ENCODE peak calls at places on chromosomes 6 and 20, in nine cellular contexts. T is uterus, E is Peyer's patch, L is lower leg skin, P is tibial nerve, O is spleen, M is A549, G is GM12878, K is prostate gland. D is an unnamed sample.

GRCh38 chr6:163123098-163123497 is 291.4 kb upstream of the QKI start:
- DNase-seq in T (no peak), E (no peak), L (no peak), P (no peak), O (no peak), M (no peak), G (no peak), K (no peak), D (no peak)

GRCh38 chr6:108175176-108175591 is 9.4 kb downstream of the NR2E1 start:
- DNase-seq in T (no peak), E (no peak), L (no peak), P (no peak), O (no peak), M (no peak), G (no peak), K (no peak), D (no peak)

GRCh38 chr6:166470029-166470862 is 87.5 kb upstream of the MPC1 start:
- DNase-seq in T (no peak), E (no peak), L (no peak), P (no peak), O (peak; percentile 57), M (no peak), G (no peak), K (peak; percentile 35), D (no peak)

GRCh38 chr6:127539292-127539691 is 20.2 kb upstream of the MTCL3 start:
- DNase-seq in T (no peak), E (no peak), L (no peak), P (no peak), O (no peak), M (no peak), G (no peak), K (no peak), D (no peak)

GRCh38 chr6:75643173-75643572 is 41.5 kb downstream of the SENP6 start:
- DNase-seq in T (no peak), E (no peak), L (no peak), P (no peak), O (no peak), M (no peak), G (no peak), K (no peak), D (no peak)

GRCh38 chr6:82006027-82006738 is 241.4 kb downstream of the IBTK start:
- DNase-seq in T (no peak), E (no peak), L (no peak), P (no peak), O (no peak), M (no peak), G (no peak), K (no peak), D (no peak)

GRCh38 chr20:41286240-41286851 is 31.2 kb downstream of the ZHX3 start:
- DNase-seq in T (no peak), E (no peak), L (no peak), P (no peak), O (no peak), M (no peak), G (no peak), K (no peak), D (no peak)

GRCh38 chr6:137102050-137102848 is 57.5 kb upstream of the IL20RA start:
- DNase-seq in T (no peak), E (peak; percentile 32), L (no peak), P (no peak), O (no peak), M (no peak), G (peak; percentile 92), K (no peak), D (no peak)

GRCh38 chr6:56833127-56833791 is 121.6 kb upstream of the BEND6 start:
- DNase-seq in T (no peak), E (no peak), L (no peak), P (no peak), O (no peak), M (no peak), G (no peak), K (no peak), D (no peak)

GRCh38 chr6:163958646-163959045 is 544.1 kb downstream of the QKI start:
- DNase-seq in T (no peak), E (no peak), L (no peak), P (no peak), O (no peak), M (no peak), G (no peak), K (no peak), D (no peak)

GRCh38 chr6:33172307-33173227 is 19.7 kb downstream of the COL11A2 start:
- DNase-seq in T (no peak), E (no peak), L (no peak), P (no peak), O (peak; percentile 47), M (peak; percentile 69), G (no peak), K (peak; percentile 11), D (no peak)

GRCh38 chr20:36274248-36274841 is 31.8 kb upstream of the DLGAP4 start:
- DNase-seq in T (no peak), E (no peak), L (peak; percentile 76), P (no peak), O (no peak), M (no peak), G (no peak), K (no peak), D (no peak)

GRCh38 chr6:8982659-8983058 is 547.3 kb upstream of the SLC35B3 start:
- DNase-seq in T (no peak), E (no peak), L (no peak), P (no peak), O (no peak), M (no peak), G (no peak), K (no peak), D (no peak)

GRCh38 chr6:131331146-131331545 is 195.9 kb downstream of the AKAP7 start:
- DNase-seq in T (no peak), E (no peak), L (no peak), P (no peak), O (no peak), M (no peak), G (no peak), K (no peak), D (no peak)

GRCh38 chr6:132537145-132537544 is 932 bp upstream of the TAAR9 start:
- DNase-seq in T (no peak), E (no peak), L (no peak), P (no peak), O (no peak), M (no peak), G (no peak), K (no peak), D (no peak)

GRCh38 chr6:112310439-112311154 is 36.5 kb upstream of the RFPL4B start:
- DNase-seq in T (no peak), E (no peak), L (no peak), P (no peak), O (no peak), M (no peak), G (no peak), K (no peak), D (no peak)

GRCh38 chr6:109279628-109280027 is 102.6 kb downstream of the CD164 start:
- DNase-seq in T (no peak), E (no peak), L (no peak), P (no peak), O (no peak), M (no peak), G (no peak), K (no peak), D (no peak)

GRCh38 chr6:44660561-44661220 is 273.2 kb downstream of the CDC5L start:
- DNase-seq in T (no peak), E (no peak), L (no peak), P (no peak), O (no peak), M (no peak), G (no peak), K (no peak), D (no peak)

DNA sequence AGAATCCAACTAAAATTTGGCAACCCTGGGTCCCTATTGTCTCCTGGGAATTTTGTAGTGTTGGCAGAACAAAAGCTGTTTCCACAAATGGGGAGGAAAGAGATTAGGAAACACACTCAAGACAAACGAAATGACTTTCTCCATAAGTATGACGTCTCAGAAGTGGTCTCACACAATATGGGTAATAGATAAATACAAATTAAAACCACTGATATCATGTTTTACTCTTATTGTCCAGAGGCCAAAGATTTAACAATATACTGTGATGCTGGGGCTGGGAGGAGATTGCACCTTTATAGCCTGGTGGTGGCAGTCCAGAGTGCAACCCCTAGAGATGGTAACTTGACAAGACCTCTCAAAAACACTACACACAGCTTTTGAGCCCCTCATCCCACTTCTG is 18.6 kb downstream of the FKBP1A start:
- DNase-seq in T (no peak), E (no peak), L (no peak), P (no peak), O (no peak), M (no peak), G (no peak), K (no peak), D (no peak)
- TF ChIP-seq POLR2A in T (no peak), E (no peak), L (no peak), P (no peak), O (no peak), M (no peak), G (no peak), K (no peak), D (no peak)

GRCh38 chr20:18991012-18991411 is 177.4 kb downstream of the SCP2D1 start:
- DNase-seq in T (no peak), E (no peak), L (peak; percentile 23), P (no peak), O (no peak), M (no peak), G (no peak), K (no peak), D (no peak)

GRCh38 chr20:18988701-18989100 is 175.1 kb downstream of the SCP2D1 start:
- DNase-seq in T (no peak), E (no peak), L (no peak), P (no peak), O (no peak), M (no peak), G (no peak), K (no peak), D (no peak)

GRCh38 chr20:18992418-18992817 is 178.8 kb downstream of the SCP2D1 start:
- DNase-seq in T (no peak), E (no peak), L (no peak), P (no peak), O (no peak), M (no peak), G (no peak), K (no peak), D (no peak)

GRCh38 chr20:18987781-18988360 is 174.3 kb downstream of the SCP2D1 start:
- DNase-seq in T (no peak), E (no peak), L (peak; percentile 57), P (no peak), O (no peak), M (no peak), G (no peak), K (no peak), D (no peak)

GRCh38 chr20:18989736-18990474 is 176.3 kb downstream of the SCP2D1 start:
- DNase-seq in T (peak; percentile 92), E (no peak), L (peak; percentile 81), P (no peak), O (no peak), M (no peak), G (no peak), K (no peak), D (no peak)
- TF ChIP-seq CTCF in T (no peak), E (no peak), L (no peak), P (no peak), O (no peak), M (no peak), G (no peak), K (no peak), D (no peak)

GRCh38 chr6:43171284-43172126 is 436 bp downstream of the SRF start:
- DNase-seq in T (no peak), E (no peak), L (peak; percentile 90), P (no peak), O (no peak), M (peak; percentile 75), G (no peak), K (no peak), D (no peak)
- TF ChIP-seq POLR2A in T (peak; percentile 90), E (no peak), L (no peak), P (peak; percentile 58), O (peak; percentile 55), M (peak; percentile 58), G (peak; percentile 83), K (no peak), D (no peak)

GRCh38 chr20:37757550-37757949 is 63.7 kb downstream of the CTNNBL1 start:
- DNase-seq in T (no peak), E (peak; percentile 18), L (no peak), P (no peak), O (no peak), M (no peak), G (no peak), K (no peak), D (no peak)
- TF ChIP-seq CTCF in T (no peak), E (no peak), L (no peak), P (no peak), O (no peak), M (no peak), G (no peak), K (no peak), D (no peak)